ENCODE peak calls at places on chromosomes 7 and 10, in six cellular contexts. N is CD8-positive, alpha-beta memory T cell; G is adrenal gland; W is HepG2; Q is WERI-Rb-1; D is SJSA1. O is an unnamed sample.

GRCh38 chr10:17506859-17507471 is 52.6 kb upstream of the ST8SIA6 start:
- DNase-seq in N (no peak), G (no peak), W (no peak), Q (no peak), D (no peak), O (no peak)

GRCh38 chr7:20786421-20786778 is 286 bp downstream of the SP8 start:
- DNase-seq in N (no peak), G (no peak), W (no peak), Q (no peak), D (no peak), O (peak; percentile 45)

GRCh38 chr7:158343526-158343925 is 244.1 kb downstream of the PTPRN2 start:
- DNase-seq in N (no peak), G (no peak), W (no peak), Q (no peak), D (no peak), O (no peak)

GRCh38 chr7:90384433-90384832 is 18.8 kb upstream of the CLDN12 start:
- DNase-seq in N (no peak), G (no peak), W (no peak), Q (no peak), D (no peak), O (no peak)

GRCh38 chr10:123024540-123024939 is 15.7 kb downstream of the ACADSB start:
- DNase-seq in N (no peak), G (no peak), W (no peak), Q (no peak), D (no peak), O (no peak)

GRCh38 chr10:12509016-12509793 is 159.9 kb downstream of the CAMK1D start:
- DNase-seq in N (no peak), G (no peak), W (no peak), Q (peak; percentile 17), D (no peak), O (no peak)

GRCh38 chr10:3783721-3784432 is 1.1 kb downstream of the KLF6 start:
- DNase-seq in N (peak; percentile 74), G (peak; percentile 75), W (peak; percentile 86), Q (peak; percentile 13), D (peak; percentile 70), O (peak; percentile 87)

GRCh38 chr10:116723428-116724281 is 18.7 kb downstream of the HSPA12A start:
- DNase-seq in N (peak; percentile 83), G (no peak), W (no peak), Q (no peak), D (no peak), O (no peak)

GRCh38 chr10:110572862-110573261 is 5.4 kb downstream of the SMC3 start:
- DNase-seq in N (no peak), G (no peak), W (no peak), Q (no peak), D (no peak), O (no peak)

GRCh38 chr7:17690030-17690429 is 250.3 kb downstream of the SNX13 start:
- DNase-seq in N (no peak), G (no peak), W (no peak), Q (no peak), D (peak; percentile 38), O (no peak)

GRCh38 chr10:23461557-23461956 is 22.7 kb downstream of the OTUD1 start:
- DNase-seq in N (no peak), G (no peak), W (peak; percentile 84), Q (no peak), D (no peak), O (no peak)

GRCh38 chr7:151794508-151795167 is 82.3 kb downstream of the PRKAG2 start:
- DNase-seq in N (no peak), G (no peak), W (no peak), Q (peak; percentile 35), D (no peak), O (no peak)

GRCh38 chr7:64867863-64868440 is 35.1 kb upstream of the ZNF273 start:
- DNase-seq in N (no peak), G (no peak), W (no peak), Q (no peak), D (no peak), O (peak; percentile 18)

GRCh38 chr10:25157650-25158049 is 17.2 kb upstream of the GPR158 start:
- DNase-seq in N (no peak), G (no peak), W (no peak), Q (no peak), D (no peak), O (no peak)

GRCh38 chr7:129779602-129780256 is 168.2 kb downstream of the NRF1 start:
- DNase-seq in N (peak; percentile 32), G (peak; percentile 34), W (peak; percentile 61), Q (no peak), D (peak; percentile 55), O (peak; percentile 53)

GRCh38 chr7:128120976-128121490 is 89.8 kb upstream of the LRRC4 start:
- DNase-seq in N (no peak), G (no peak), W (no peak), Q (no peak), D (no peak), O (no peak)

GRCh38 chr7:143405158-143405557 is 3.5 kb downstream of the EPHA1 start:
- DNase-seq in N (no peak), G (no peak), W (no peak), Q (no peak), D (no peak), O (no peak)

GRCh38 chr10:71564221-71564820 is 155.3 kb downstream of the C10orf105 start:
- DNase-seq in N (no peak), G (no peak), W (no peak), Q (no peak), D (no peak), O (no peak)

GRCh38 chr7:595621-596010 is 76.0 kb upstream of the PDGFA start:
- DNase-seq in N (no peak), G (no peak), W (no peak), Q (no peak), D (no peak), O (no peak)

GRCh38 chr10:58755688-58756087 is 243.0 kb downstream of the BICC1 start:
- DNase-seq in N (no peak), G (peak; percentile 34), W (no peak), Q (no peak), D (no peak), O (no peak)

GRCh38 chr7:2487586-2488271 is 11.5 kb upstream of the GRIFIN start:
- DNase-seq in N (no peak), G (no peak), W (no peak), Q (no peak), D (no peak), O (no peak)

GRCh38 chr10:113693348-113693747 is 13.6 kb downstream of the CASP7 start:
- DNase-seq in N (no peak), G (no peak), W (no peak), Q (no peak), D (no peak), O (no peak)
- H3K9me3 ChIP-seq in N (peaks cover 13% of the 10 kb centered on the region), G (no peaks in the 10 kb centered on the region), W (peaks cover 13% of the 10 kb centered on the region), Q (peaks cover 13% of the 10 kb centered on the region), D (no peaks in the 10 kb centered on the region), O (peaks cover 4% of the 10 kb centered on the region)

GRCh38 chr7:105800442-105800841 is 76.0 kb downstream of the ATXN7L1 start:
- DNase-seq in N (no peak), G (no peak), W (no peak), Q (no peak), D (no peak), O (no peak)

GRCh38 chr7:105797652-105798051 is 78.7 kb downstream of the ATXN7L1 start:
- DNase-seq in N (no peak), G (no peak), W (no peak), Q (no peak), D (no peak), O (no peak)

GRCh38 chr7:105800849-105801534 is 75.4 kb downstream of the ATXN7L1 start:
- DNase-seq in N (no peak), G (no peak), W (no peak), Q (no peak), D (no peak), O (no peak)

GRCh38 chr7:105799677-105800076 is 76.7 kb downstream of the ATXN7L1 start:
- DNase-seq in N (no peak), G (no peak), W (no peak), Q (no peak), D (no peak), O (no peak)

DNA sequence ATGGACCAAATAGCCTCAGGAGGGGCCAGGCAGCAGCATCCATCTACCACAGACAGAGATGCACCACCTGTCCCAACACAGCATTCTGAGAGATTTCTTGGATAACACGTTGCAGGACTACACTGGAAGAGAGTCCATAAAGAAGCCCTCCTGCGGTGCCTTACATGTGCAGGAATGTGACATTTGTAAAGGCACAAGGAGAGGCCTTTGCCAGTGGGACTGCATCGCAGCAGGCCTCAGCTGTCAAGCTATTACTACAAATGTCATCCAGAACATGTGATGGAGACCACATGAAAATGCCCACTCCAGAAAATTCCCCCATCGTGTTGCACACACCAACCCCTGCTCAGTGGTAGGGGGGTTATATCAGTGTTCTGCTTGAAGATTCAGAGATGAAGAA is 77.4 kb downstream of the ATXN7L1 start:
- DNase-seq in N (no peak), G (no peak), W (no peak), Q (no peak), D (no peak), O (no peak)
- H3K9me3 ChIP-seq in N (no peaks in the 10 kb centered on the region), G (no peaks in the 10 kb centered on the region), W (no peaks in the 10 kb centered on the region), Q (no peaks in the 10 kb centered on the region), D (no peaks in the 10 kb centered on the region), O (no peaks in the 10 kb centered on the region)

GRCh38 chr10:103610921-103611511 is 117.5 kb downstream of the NEURL1 start:
- DNase-seq in N (no peak), G (no peak), W (no peak), Q (no peak), D (no peak), O (no peak)

GRCh38 chr10:103612462-103613365 is 119.2 kb downstream of the NEURL1 start:
- DNase-seq in N (no peak), G (no peak), W (no peak), Q (no peak), D (no peak), O (no peak)

GRCh38 chr10:103614511-103615158 is 121.1 kb downstream of the NEURL1 start:
- DNase-seq in N (no peak), G (no peak), W (no peak), Q (no peak), D (no peak), O (no peak)

GRCh38 chr10:103616705-103617361 is 123.3 kb downstream of the NEURL1 start:
- DNase-seq in N (no peak), G (peak; percentile 77), W (no peak), Q (no peak), D (no peak), O (no peak)

GRCh38 chr10:103613616-103614015 is 120.1 kb downstream of the NEURL1 start:
- DNase-seq in N (no peak), G (no peak), W (no peak), Q (no peak), D (no peak), O (no peak)
- H3K9me3 ChIP-seq in N (no peaks in the 10 kb centered on the region), G (no peaks in the 10 kb centered on the region), W (no peaks in the 10 kb centered on the region), Q (no peaks in the 10 kb centered on the region), D (no peaks in the 10 kb centered on the region), O (no peaks in the 10 kb centered on the region)

GRCh38 chr10:131547129-131547799 is 235.7 kb upstream of the TCERG1L start:
- DNase-seq in N (no peak), G (no peak), W (no peak), Q (no peak), D (no peak), O (no peak)

GRCh38 chr10:131546086-131546810 is 234.7 kb upstream of the TCERG1L start:
- DNase-seq in N (no peak), G (no peak), W (no peak), Q (no peak), D (no peak), O (no peak)

GRCh38 chr10:131549116-131549515 is 237.6 kb upstream of the TCERG1L start:
- DNase-seq in N (no peak), G (no peak), W (no peak), Q (no peak), D (no peak), O (no peak)

GRCh38 chr10:131548176-131548575 is 236.7 kb upstream of the TCERG1L start:
- DNase-seq in N (no peak), G (no peak), W (no peak), Q (no peak), D (no peak), O (no peak)

GRCh38 chr10:131544495-131544894 is 233.0 kb upstream of the TCERG1L start:
- DNase-seq in N (no peak), G (no peak), W (no peak), Q (no peak), D (no peak), O (no peak)
- H3K9me3 ChIP-seq in N (no peaks in the 10 kb centered on the region), G (no peaks in the 10 kb centered on the region), W (no peaks in the 10 kb centered on the region), Q (no peaks in the 10 kb centered on the region), D (peaks cover 14% of the 10 kb centered on the region), O (no peaks in the 10 kb centered on the region)